ENCODE peak calls at places on chromosomes 3 and 15, in eight cellular contexts. C, R, A, U, F, Q, J and I are unnamed samples.

GRCh38 chr15:60115579-60116415 is 111.7 kb downstream of the FOXB1 start:
- DNase-seq in C (peak), R (peak), A (peak), U (no peak), F (no peak), Q (no peak), J (no peak), I (peak)

GRCh38 chr3:110533089-110533488 is 538.5 kb upstream of the NECTIN3 start:
- DNase-seq in C (no peak), R (peak), A (peak), U (no peak), F (no peak), Q (no peak), J (no peak), I (peak)

GRCh38 chr3:185937689-185938374 is at the start of gene TRA2B:
- DNase-seq in C (peak), R (peak), A (peak), U (peak), F (peak), Q (peak), J (peak), I (peak)

GRCh38 chr15:83166218-83166617 is 41.4 kb downstream of the HDGFL3 start:
- DNase-seq in C (no peak), R (no peak), A (no peak), U (no peak), F (no peak), Q (no peak), J (no peak), I (no peak)

GRCh38 chr3:183448369-183449128 is 20.1 kb upstream of the MCF2L2 start:
- DNase-seq in C (no peak), R (no peak), A (no peak), U (no peak), F (no peak), Q (no peak), J (no peak), I (no peak)

GRCh38 chr3:172782235-172782634 is 31.7 kb downstream of the ECT2 start:
- DNase-seq in C (no peak), R (no peak), A (no peak), U (no peak), F (no peak), Q (no peak), J (no peak), I (no peak)

GRCh38 chr15:51649659-51650521 is 27.3 kb upstream of the DMXL2 start:
- DNase-seq in C (peak), R (peak), A (peak), U (peak), F (peak), Q (no peak), J (peak), I (peak)

GRCh38 chr3:134600685-134601502 is 49.9 kb downstream of the KY start:
- DNase-seq in C (peak), R (peak), A (peak), U (peak), F (peak), Q (peak), J (peak), I (peak)

GRCh38 chr3:156477306-156477705 is 77.6 kb downstream of the SSR3 start:
- DNase-seq in C (no peak), R (peak), A (peak), U (no peak), F (no peak), Q (no peak), J (no peak), I (no peak)

GRCh38 chr3:9402410-9403228 is 5.2 kb downstream of the SETD5 start:
- DNase-seq in C (no peak), R (peak), A (no peak), U (peak), F (no peak), Q (no peak), J (no peak), I (peak)

GRCh38 chr3:2652416-2652815 is 457.8 kb downstream of the IL5RA start:
- DNase-seq in C (no peak), R (no peak), A (no peak), U (no peak), F (no peak), Q (no peak), J (no peak), I (no peak)

GRCh38 chr15:43376017-43376705 is 5.3 kb downstream of the TUBGCP4 start:
- DNase-seq in C (peak), R (peak), A (peak), U (peak), F (peak), Q (no peak), J (peak), I (peak)

GRCh38 chr3:164465172-164465571 is 613.1 kb downstream of the SI start:
- DNase-seq in C (peak), R (peak), A (peak), U (no peak), F (no peak), Q (no peak), J (peak), I (peak)

GRCh38 chr15:91202510-91202909 is 102.5 kb downstream of the SV2B start:
- DNase-seq in C (no peak), R (no peak), A (no peak), U (no peak), F (no peak), Q (no peak), J (no peak), I (no peak)

GRCh38 chr15:63338170-63338569 is 43.5 kb downstream of the CA12 start:
- DNase-seq in C (peak), R (peak), A (peak), U (no peak), F (no peak), Q (no peak), J (no peak), I (no peak)

GRCh38 chr3:129282727-129283327 is 4.2 kb downstream of the HMCES start:
- DNase-seq in C (peak), R (peak), A (peak), U (no peak), F (peak), Q (no peak), J (no peak), I (peak)

GRCh38 chr15:66287461-66288055 is 5.8 kb upstream of the DIS3L start:
- DNase-seq in C (peak), R (peak), A (peak), U (no peak), F (peak), Q (no peak), J (peak), I (peak)

GRCh38 chr3:179082416-179082815 is 10.8 kb upstream of the ZMAT3 start:
- DNase-seq in C (peak), R (peak), A (no peak), U (no peak), F (no peak), Q (no peak), J (no peak), I (no peak)

GRCh38 chr3:179083977-179084376 is 12.4 kb upstream of the ZMAT3 start:
- DNase-seq in C (no peak), R (no peak), A (no peak), U (no peak), F (no peak), Q (no peak), J (no peak), I (no peak)

GRCh38 chr3:179079537-179079936 is 7.9 kb upstream of the ZMAT3 start:
- DNase-seq in C (no peak), R (no peak), A (no peak), U (no peak), F (no peak), Q (no peak), J (no peak), I (no peak)

GRCh38 chr3:179076243-179077027 is 4.8 kb upstream of the ZMAT3 start:
- DNase-seq in C (no peak), R (no peak), A (no peak), U (no peak), F (peak), Q (no peak), J (no peak), I (no peak)

DNA sequence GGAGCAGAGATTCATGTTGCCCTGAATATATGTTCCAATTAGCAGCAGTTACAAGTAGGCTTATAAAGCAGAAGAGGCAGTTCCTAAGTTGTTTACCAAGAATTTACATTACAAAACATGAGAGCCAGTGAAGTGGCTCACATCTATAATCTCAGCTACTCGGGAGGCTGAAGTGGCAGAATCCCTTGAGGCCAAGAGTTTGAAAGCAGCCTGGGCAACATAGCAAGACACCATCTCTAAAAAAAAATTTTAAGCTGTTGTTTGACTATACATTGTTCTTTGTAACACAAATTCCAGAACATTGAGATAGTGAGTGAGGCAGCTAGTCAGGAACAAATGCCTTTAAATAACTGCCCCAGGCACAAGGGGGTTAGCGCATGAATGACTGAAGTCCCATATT is 10.3 kb upstream of the ZMAT3 start:
- DNase-seq in C (no peak), R (no peak), A (no peak), U (no peak), F (no peak), Q (no peak), J (no peak), I (no peak)
- TF ChIP-seq CTCF in C (no peak), R (no peak), A (no peak), U (no peak), F (no peak), Q (no peak), J (no peak), I (no peak)

DNA sequence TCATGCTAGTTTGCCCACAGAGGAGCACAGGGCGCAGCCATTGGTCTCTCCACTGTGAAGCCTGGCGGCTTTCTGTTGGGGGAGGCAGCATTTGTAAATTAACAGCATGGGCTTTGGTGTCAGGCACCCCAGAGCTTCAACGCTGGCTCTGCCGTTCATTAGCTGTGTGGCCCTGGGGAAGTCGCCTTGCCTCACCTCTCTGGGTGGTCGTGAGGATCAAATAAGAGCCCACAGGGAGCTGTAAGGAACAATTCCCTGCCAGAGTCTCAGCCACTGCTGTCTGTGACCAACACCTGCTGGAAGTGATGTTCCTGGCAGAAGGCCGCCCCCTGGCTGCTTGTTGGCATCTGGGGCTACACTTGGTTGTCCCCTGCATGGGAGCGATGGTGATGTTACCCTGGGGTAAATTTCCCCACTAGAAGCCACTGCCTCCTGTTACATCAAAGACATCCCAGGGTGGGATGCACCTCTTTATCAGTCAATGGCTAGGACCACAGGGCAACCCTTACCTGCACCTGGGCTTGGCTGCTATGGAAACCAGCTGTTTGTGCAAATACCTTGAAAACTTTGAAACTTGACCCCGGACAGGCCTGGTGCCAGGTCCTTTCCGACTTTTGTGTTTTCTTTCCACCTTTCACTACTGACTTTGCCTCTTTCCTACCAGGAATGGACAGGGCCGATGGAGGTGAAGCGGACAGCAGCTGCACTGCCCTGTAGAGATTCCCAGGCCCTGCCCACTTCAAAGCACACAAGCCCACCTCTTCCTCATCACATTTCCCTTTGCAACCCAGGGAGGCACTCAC is 36.9 kb downstream of the DNASE1L3 start:
- DNase-seq in C (peak), R (no peak), A (no peak), U (peak), F (peak), Q (no peak), J (no peak), I (peak)
- TF ChIP-seq CTCF in C (peak), R (no peak), A (peak), U (no peak), F (peak), Q (no peak), J (peak), I (no peak)

DNA sequence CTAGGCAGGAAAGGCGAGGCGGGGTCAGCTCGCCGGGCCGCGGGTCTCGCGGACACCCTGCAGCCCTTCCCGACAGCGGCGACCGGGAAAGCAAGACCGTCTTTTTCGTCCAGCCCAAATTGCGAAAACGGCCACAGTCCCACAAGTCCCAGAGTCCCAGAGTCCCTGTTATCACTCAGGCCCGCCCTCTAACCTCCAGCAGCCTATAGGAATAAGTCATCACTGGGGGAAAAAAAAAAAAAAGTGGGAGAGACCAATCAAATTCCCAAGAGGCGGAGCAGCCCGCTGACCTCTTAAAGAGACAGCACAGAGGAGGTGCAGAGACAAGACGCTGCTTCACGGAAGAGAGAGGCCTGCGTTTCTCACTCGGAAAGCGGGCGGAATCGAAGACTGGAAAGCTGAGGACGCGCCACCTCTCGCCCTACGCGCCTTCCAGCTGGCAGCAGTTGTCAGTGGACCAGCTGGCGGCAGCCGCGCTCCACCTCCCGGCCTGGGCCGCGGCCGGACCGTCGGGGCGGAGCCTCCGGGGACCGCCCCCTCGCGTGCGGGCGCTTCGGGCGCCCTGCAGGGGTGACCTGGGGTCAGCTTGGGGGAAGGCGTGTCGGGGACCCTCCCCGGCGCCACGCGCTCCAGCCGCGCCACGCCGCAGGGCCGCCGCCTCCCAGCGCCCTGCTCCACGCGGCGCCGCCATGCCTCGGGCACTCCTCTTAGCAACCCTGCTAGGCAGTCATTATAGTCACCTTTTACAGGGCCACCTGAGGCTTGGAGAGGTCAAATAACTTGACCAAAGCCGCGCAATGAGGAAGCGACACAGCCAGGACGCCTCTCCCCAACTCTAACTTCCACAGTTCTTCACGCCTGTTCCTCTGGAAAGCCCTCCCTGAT is at the start of gene TPRA1:
- DNase-seq in C (peak), R (peak), A (peak), U (peak), F (peak), Q (peak), J (peak), I (peak)
- TF ChIP-seq CTCF in C (peak), R (peak), A (peak), U (no peak), F (peak), Q (no peak), J (peak), I (peak)

GRCh38 chr3:50388021-50388719 is 28.8 kb upstream of the TMEM115 start:
- DNase-seq in C (no peak), R (no peak), A (no peak), U (peak), F (peak), Q (no peak), J (peak), I (no peak)
- TF ChIP-seq CTCF in C (peak), R (peak), A (peak), U (peak), F (peak), Q (peak), J (no peak), I (no peak)